ENCODE peak calls at places on chromosomes 7 and 10, in nine cellular contexts. J, D, P, H, T, I, A, S and R are unnamed samples.

GRCh38 chr10:116418394-116418793 is 9.3 kb upstream of the PNLIPRP3 start:
- DNase-seq in J (no peak), I (peak), A (no peak), D (no peak), H (no peak), P (no peak), T (no peak), S (no peak), R (no peak)

GRCh38 chr7:50359995-50360925 is 55.7 kb downstream of the IKZF1 start:
- DNase-seq in I (peak), T (no peak), J (peak), H (no peak), D (no peak), A (no peak), S (peak), P (no peak), R (peak)

GRCh38 chr10:90087197-90088007 is 386.0 kb downstream of the KIF20B start:
- DNase-seq in D (no peak), T (no peak), I (peak), H (no peak), A (peak), P (peak), S (peak), J (no peak), R (no peak)

GRCh38 chr7:142519077-142519789 is 230.0 kb upstream of the PRSS1 start:
- DNase-seq in P (no peak), S (peak), H (no peak), J (no peak), I (peak), A (no peak), D (no peak), T (no peak), R (no peak)

GRCh38 chr7:153245809-153246208 is 486.3 kb downstream of the ACTR3B start:
- DNase-seq in S (no peak), I (no peak), A (no peak), T (no peak), J (no peak), H (no peak), D (no peak), P (no peak), R (no peak)

GRCh38 chr10:104910712-104911111 is 269.6 kb downstream of the SORCS3 start:
- DNase-seq in I (no peak), A (no peak), T (no peak), S (no peak), D (no peak), J (no peak), H (no peak), P (no peak), R (no peak)

GRCh38 chr10:33982995-33983394 is 648.5 kb upstream of the NRP1 start:
- DNase-seq in S (no peak), T (no peak), I (no peak), J (no peak), D (no peak), P (no peak), H (no peak), A (no peak), R (no peak)

GRCh38 chr7:93055543-93056107 is 62.2 kb downstream of the SAMD9 start:
- DNase-seq in H (no peak), D (no peak), A (peak), J (no peak), P (peak), T (no peak), I (peak), S (peak), R (peak)

GRCh38 chr10:97543025-97543546 is 29.5 kb upstream of the ANKRD2 start:
- DNase-seq in D (peak), P (peak), T (peak), A (peak), H (peak), S (peak), J (peak), I (peak), R (no peak)

GRCh38 chr7:44117801-44118429 is 5.4 kb downstream of the POLD2 start:
- DNase-seq in P (no peak), I (no peak), H (no peak), S (no peak), J (no peak), T (no peak), D (no peak), A (no peak), R (no peak)

GRCh38 chr7:158324397-158325360 is 262.9 kb downstream of the PTPRN2 start:
- DNase-seq in H (no peak), T (no peak), S (no peak), A (no peak), I (no peak), P (no peak), D (no peak), J (no peak), R (no peak)

GRCh38 chr7:25856056-25856780 is 295.8 kb upstream of the NFE2L3 start:
- DNase-seq in T (no peak), D (no peak), J (no peak), I (no peak), P (no peak), H (no peak), A (no peak), S (no peak), R (peak)

GRCh38 chr10:33507662-33508425 is 173.4 kb upstream of the NRP1 start:
- DNase-seq in D (no peak), J (no peak), P (peak), H (no peak), I (no peak), S (no peak), A (no peak), T (no peak), R (no peak)